ENCODE peak calls at places on chromosomes 12 and 14, in five cellular contexts. X is hepatocyte, L is OCI-LY7, Z is GM23338, Q is PC-3. S is an unnamed sample.

GRCh38 chr12:51846911-51847829 is 1.3 kb downstream of the FIGNL2 start:
- DNase-seq in Z (peak), Q (no peak), X (peak), L (no peak), S (peak)

GRCh38 chr12:66823857-66824570 is 145.1 kb upstream of the GRIP1 start:
- DNase-seq in Q (peak), Z (no peak), L (no peak), X (peak), S (no peak)

GRCh38 chr12:109736552-109737108 is 23.0 kb downstream of the FAM222A start:
- DNase-seq in L (no peak), X (peak), Q (no peak), Z (peak), S (peak)

GRCh38 chr14:73740921-73741326 is 26.7 kb upstream of the PNMA1 start:
- DNase-seq in L (no peak), X (peak), Q (peak), Z (peak), S (peak)

GRCh38 chr14:74843653-74844052 is 32.3 kb downstream of the PROX2 start:
- DNase-seq in Z (no peak), L (no peak), X (no peak), Q (no peak), S (peak)

GRCh38 chr12:8996682-8997405 is 7.5 kb downstream of the KLRG1 start:
- DNase-seq in L (no peak), X (peak), Z (no peak), Q (no peak), S (peak)

GRCh38 chr14:102530828-102531478 is 21.4 kb upstream of the ANKRD9 start:
- DNase-seq in Q (peak), X (peak), Z (no peak), L (peak), S (no peak)

GRCh38 chr12:117031843-117032592 is 67.2 kb downstream of the TESC start:
- DNase-seq in Z (no peak), Q (no peak), L (no peak), X (no peak), S (no peak)

GRCh38 chr14:30214456-30215090 is 286.9 kb upstream of the PRKD1 start:
- DNase-seq in Z (peak), L (peak), X (peak), Q (peak), S (peak)

GRCh38 chr14:55107766-55108554 is 21.1 kb upstream of the LGALS3 start:
- DNase-seq in Q (peak), X (peak), L (no peak), Z (no peak), S (peak)

GRCh38 chr12:12507121-12507520 is 55.5 kb downstream of the DUSP16 start:
- DNase-seq in Z (no peak), Q (no peak), X (no peak), L (no peak), S (no peak)

GRCh38 chr14:100305446-100306255 is 593 bp downstream of the SLC25A29 start:
- DNase-seq in Q (peak), Z (peak), L (peak), X (peak), S (peak)

GRCh38 chr14:94481468-94482131 is 5.6 kb upstream of the SERPINA9 start:
- DNase-seq in Z (no peak), L (no peak), Q (no peak), X (no peak), S (peak)

GRCh38 chr12:117803013-117803412 is 165.8 kb downstream of the KSR2 start:
- DNase-seq in L (no peak), X (peak), Z (no peak), Q (no peak), S (no peak)

GRCh38 chr12:6089041-6089823 is 35.2 kb downstream of the VWF start:
- DNase-seq in Q (peak), Z (peak), L (no peak), X (peak), S (peak)
- TF ChIP-seq EZH2phosphoT487 in Q (no peak), Z (no peak), L (no peak), X (no peak), S (no peak)

GRCh38 chr12:34348836-34349672 is 326.8 kb downstream of the ALG10 start:
- DNase-seq in X (no peak), Q (peak), Z (no peak), L (no peak), S (no peak)
- H3K4me2 ChIP-seq in X (no peak), Q (peak), Z (no peak), L (no peak), S (no peak)

DNA sequence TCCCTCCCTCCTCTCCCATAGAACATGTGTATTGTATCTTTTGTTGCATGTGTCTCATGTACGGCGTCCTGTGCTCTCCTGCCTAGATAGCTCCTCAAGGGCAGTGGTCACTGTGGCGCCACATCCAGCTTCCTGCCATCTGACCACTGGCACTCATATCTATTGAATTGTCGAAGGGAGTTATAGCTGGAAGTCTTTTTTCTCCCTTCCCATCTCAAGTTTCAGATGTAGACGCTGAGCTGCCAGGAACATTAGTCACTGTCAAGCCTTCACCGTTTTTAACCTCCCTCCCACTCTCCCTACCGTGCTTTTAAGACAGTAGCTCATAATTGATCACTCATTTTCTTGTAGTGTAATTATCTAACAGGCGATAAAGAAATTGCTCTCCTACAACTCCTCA is 33.0 kb downstream of the MTHFD1 start:
- DNase-seq in L (no peak), Z (no peak), Q (peak), X (no peak), S (peak)
- H2AFZ ChIP-seq in L (no peak), Z (no peak), Q (no peak), X (no peak), S (no peak)

GRCh38 chr14:80930095-80930494 is 11.4 kb downstream of the CEP128 start:
- DNase-seq in X (no peak), L (peak), Z (no peak), Q (no peak), S (no peak)

GRCh38 chr14:80927385-80927989 is 14.1 kb downstream of the CEP128 start:
- DNase-seq in Z (peak), X (no peak), Q (no peak), L (no peak), S (no peak)

GRCh38 chr14:80926706-80927384 is 14.7 kb downstream of the CEP128 start:
- DNase-seq in X (no peak), Q (no peak), L (no peak), Z (no peak), S (peak)

GRCh38 chr14:80933282-80933681 is 8.3 kb downstream of the CEP128 start:
- DNase-seq in Q (no peak), X (no peak), L (no peak), Z (no peak), S (no peak)

DNA sequence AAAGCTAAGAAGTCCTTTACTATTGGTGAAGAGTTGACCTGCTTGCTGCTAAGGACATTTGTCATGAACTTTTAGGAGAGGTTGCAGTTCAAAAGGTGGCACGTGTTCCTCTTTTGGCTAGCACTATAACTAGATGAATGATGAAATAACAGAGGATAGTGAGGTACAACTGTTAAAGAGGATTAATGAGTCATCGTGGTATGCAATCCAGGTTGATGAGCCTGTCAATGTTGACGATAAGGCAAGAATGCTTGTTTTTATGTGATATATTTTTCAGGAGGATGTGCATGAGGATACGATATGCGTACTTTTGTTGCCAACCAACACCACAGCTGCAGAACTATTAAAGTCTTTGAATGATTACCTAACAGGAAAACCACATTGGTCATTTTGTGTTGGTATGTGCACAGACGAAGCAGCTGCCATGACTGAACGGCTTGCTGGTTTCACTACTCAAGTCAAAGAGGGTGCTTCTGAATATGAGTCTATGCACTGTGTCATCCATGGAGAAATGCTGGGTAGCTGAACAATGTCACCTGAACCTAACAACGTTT is 10.6 kb downstream of the CEP128 start:
- DNase-seq in X (no peak), L (peak), Q (peak), Z (no peak), S (peak)
- TF ChIP-seq EZH2phosphoT487 in X (no peak), L (no peak), Q (no peak), Z (no peak), S (peak)

DNA sequence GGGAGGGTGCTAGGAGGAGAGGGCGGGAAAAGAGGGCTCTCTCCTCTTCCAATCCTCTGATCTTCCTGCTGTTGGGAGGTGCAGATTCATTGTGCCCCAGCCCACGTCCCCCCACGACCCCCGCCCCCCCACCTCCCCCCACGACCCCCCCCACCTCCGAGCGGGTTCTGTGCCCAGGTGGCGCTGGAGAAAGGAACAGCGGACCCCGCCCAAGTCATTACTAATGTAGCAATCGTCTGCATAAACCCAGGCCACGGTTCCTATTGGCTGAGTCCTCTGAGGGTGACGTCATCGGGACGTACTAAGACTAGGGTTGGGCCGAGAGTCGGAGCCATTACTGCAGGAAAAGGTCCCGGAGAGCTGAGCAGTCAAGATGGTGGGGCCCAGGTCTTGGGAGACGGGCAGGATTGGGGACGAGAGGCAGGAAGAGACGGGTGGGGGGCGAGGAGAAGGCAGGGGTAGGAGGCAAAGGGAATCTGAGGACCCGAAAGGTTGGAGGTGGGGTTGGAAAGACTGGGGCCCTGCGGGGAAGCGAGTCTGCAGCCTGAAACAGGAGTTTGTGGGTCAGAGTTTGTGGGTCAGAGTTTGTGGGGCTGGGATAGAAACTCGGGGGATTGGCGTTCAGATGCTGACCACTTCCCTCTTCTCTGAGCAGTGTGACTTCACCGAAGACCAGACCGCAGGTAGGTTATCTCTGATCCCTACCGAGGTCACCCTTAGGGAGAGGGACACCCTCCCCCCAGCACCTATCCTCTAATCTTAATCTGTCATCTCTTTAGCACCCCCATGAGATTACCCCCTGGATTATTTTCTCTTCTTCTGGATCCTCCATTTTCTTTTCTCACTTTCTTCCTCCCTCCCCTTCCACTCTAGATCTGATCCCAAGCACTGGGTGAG is at the start of gene MYL6:
- DNase-seq in Q (peak), L (peak), Z (peak), X (peak), S (peak)
- H3K4me2 ChIP-seq in Q (peak), L (peak), Z (peak), X (peak), S (peak)

DNA sequence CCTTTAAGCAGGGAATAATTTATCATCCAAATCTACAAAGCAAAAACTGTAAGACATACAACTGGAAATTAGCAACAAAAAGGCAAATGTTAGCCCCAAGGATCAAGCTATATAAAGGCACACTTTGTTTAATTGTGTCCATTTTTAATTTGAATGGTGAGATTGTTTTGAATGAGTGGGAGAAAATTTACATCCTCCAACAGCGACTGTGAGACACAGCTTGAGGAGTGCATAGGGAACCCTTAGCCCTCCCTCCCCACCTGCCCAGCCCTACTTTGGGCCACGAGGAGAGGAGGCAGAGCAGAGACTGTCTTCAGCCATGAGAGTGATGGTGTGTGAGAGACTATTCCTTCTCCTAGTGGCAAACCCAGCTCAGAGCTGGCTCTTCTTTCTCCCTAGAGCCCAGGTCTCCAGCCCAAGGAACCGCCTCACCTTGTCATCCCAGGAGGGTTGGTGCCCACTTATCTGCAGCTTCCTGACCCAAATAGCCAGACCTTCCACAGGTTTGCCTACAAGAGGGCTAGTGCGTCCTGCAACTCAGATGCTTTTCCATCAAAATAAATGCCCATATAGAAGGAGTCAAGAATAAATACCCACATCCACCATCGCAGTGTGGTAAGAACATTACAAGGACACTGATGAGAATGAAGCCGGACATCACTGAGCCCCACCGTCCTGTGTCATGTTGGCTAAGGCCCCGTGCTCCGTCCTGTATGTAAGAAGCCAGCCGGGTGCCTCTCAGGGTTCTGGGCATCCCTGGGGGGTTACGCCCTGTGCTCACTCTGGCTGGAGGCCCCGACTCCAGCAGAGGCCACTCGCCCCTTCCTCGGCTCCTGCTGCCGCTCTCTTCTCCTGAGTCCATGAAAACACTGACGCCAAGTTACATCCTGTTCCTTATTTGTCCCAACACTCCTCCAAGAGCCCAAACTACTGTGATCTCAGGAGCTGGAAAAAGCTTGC is 36.4 kb upstream of the C14orf180 start:
- DNase-seq in Z (no peak), Q (no peak), X (no peak), L (no peak), S (no peak)
- H2AFZ ChIP-seq in Z (peak), Q (no peak), X (no peak), L (no peak), S (no peak)

GRCh38 chr12:96375173-96375572 is 25.1 kb downstream of the CDK17 start:
- DNase-seq in X (no peak), Q (no peak), L (no peak), Z (no peak), S (no peak)
- TF ChIP-seq EZH2phosphoT487 in X (no peak), Q (no peak), L (no peak), Z (no peak), S (no peak)

GRCh38 chr12:45292486-45293195 is 76.7 kb downstream of the ANO6 start:
- DNase-seq in Z (no peak), L (no peak), Q (no peak), X (no peak), S (no peak)

GRCh38 chr12:45291518-45291917 is 75.6 kb downstream of the ANO6 start:
- DNase-seq in Q (no peak), L (no peak), X (no peak), Z (no peak), S (no peak)

GRCh38 chr12:45290218-45290609 is 74.3 kb downstream of the ANO6 start:
- DNase-seq in X (no peak), Z (no peak), Q (peak), L (no peak), S (peak)

GRCh38 chr12:45286621-45287020 is 70.7 kb downstream of the ANO6 start:
- DNase-seq in Q (no peak), X (no peak), Z (no peak), L (no peak), S (no peak)

GRCh38 chr12:45289245-45290217 is 73.6 kb downstream of the ANO6 start:
- DNase-seq in X (no peak), Q (no peak), L (no peak), Z (no peak), S (no peak)
- H3K4me2 ChIP-seq in X (no peak), Q (peak), L (no peak), Z (no peak), S (peak)